ENCODE peak calls at places on chromosomes 3 and 15, in eight cellular contexts. N is colonic mucosa, L is upper lobe of right lung, D is lung, Y is astrocyte, R is GM12878, Q is K562, X is fibroblast of lung. V is an unnamed sample.

GRCh38 chr3:79651536-79652065 is 116.2 kb downstream of the ROBO1 start:
- DNase-seq in R (no peak), X (no peak), L (no peak), N (no peak), Q (no peak), D (no peak), Y (no peak), V (no peak)

GRCh38 chr15:81155375-81156218 is 21.5 kb downstream of the CFAP161 start:
- DNase-seq in X (peak; percentile 46), D (no peak), Y (peak; percentile 22), N (no peak), L (no peak), R (no peak), Q (peak; percentile 55), V (peak; percentile 39)

GRCh38 chr3:197500812-197501211 is 55.0 kb downstream of the BDH1 start:
- DNase-seq in Y (no peak), Q (no peak), L (no peak), D (no peak), X (no peak), N (no peak), R (no peak), V (no peak)

GRCh38 chr3:21484323-21485154 is 266.5 kb downstream of the ZNF385D start:
- DNase-seq in X (peak; percentile 71), N (peak; percentile 27), L (no peak), Y (peak; percentile 55), R (peak; percentile 4), D (peak; percentile 57), Q (peak; percentile 22), V (peak; percentile 5)

GRCh38 chr3:180430896-180431295 is 171.1 kb upstream of the TTC14 start:
- DNase-seq in N (no peak), L (no peak), X (no peak), D (no peak), Q (no peak), R (no peak), Y (no peak), V (no peak)

GRCh38 chr3:28590216-28590615 is 241.6 kb upstream of the AZI2 start:
- DNase-seq in X (peak; percentile 27), N (no peak), D (no peak), Q (no peak), Y (peak; percentile 17), R (no peak), L (no peak), V (peak; percentile 6)

GRCh38 chr3:53254810-53255359 is 937 bp downstream of the TKT start:
- DNase-seq in X (peak; percentile 44), Y (peak; percentile 19), D (peak; percentile 79), N (peak; percentile 87), R (peak; percentile 15), L (peak; percentile 91), Q (peak; percentile 41), V (peak; percentile 64)

GRCh38 chr3:37183375-37183831 is 9.0 kb upstream of the LRRFIP2 start:
- DNase-seq in R (no peak), Y (peak; percentile 96), D (no peak), L (no peak), Q (no peak), X (peak; percentile 97), N (no peak), V (peak; percentile 42)

GRCh38 chr3:160612386-160613115 is 47.2 kb upstream of the KPNA4 start:
- DNase-seq in Y (no peak), R (no peak), D (no peak), X (no peak), N (no peak), L (no peak), Q (no peak), V (peak; percentile 3)

GRCh38 chr15:48868549-48868948 is 9.4 kb upstream of the EID1 start:
- DNase-seq in D (no peak), L (no peak), X (peak; percentile 88), N (no peak), Y (peak; percentile 87), R (no peak), Q (no peak), V (no peak)

GRCh38 chr3:46463120-46463867 is 1.4 kb downstream of the LTF start:
- DNase-seq in R (no peak), Q (no peak), X (no peak), L (no peak), D (peak; percentile 39), N (no peak), Y (no peak), V (no peak)

GRCh38 chr3:153138267-153139210 is 23.5 kb upstream of the RAP2B start:
- DNase-seq in R (peak; percentile 89), X (peak; percentile 97), D (peak; percentile 81), L (peak; percentile 84), N (peak; percentile 78), Q (no peak), Y (peak; percentile 95), V (peak; percentile 97)

GRCh38 chr15:89381888-89382287 is 47.3 kb upstream of the POLG start:
- DNase-seq in Q (no peak), R (no peak), L (no peak), N (no peak), Y (no peak), D (no peak), X (no peak), V (no peak)

GRCh38 chr15:80404719-80405553 is 754 bp downstream of the ARNT2 start:
- DNase-seq in R (no peak), Y (no peak), L (peak; percentile 68), X (peak; percentile 36), Q (no peak), D (no peak), N (peak; percentile 18), V (peak; percentile 62)

GRCh38 chr15:90561344-90562244 is 31.9 kb downstream of the CRTC3 start:
- DNase-seq in N (no peak), R (no peak), Y (no peak), X (no peak), D (no peak), L (no peak), Q (no peak), V (no peak)

GRCh38 chr15:39300451-39301153 is 280.3 kb upstream of the THBS1 start:
- DNase-seq in N (no peak), D (no peak), Y (peak; percentile 81), L (no peak), Q (no peak), R (no peak), X (peak; percentile 87), V (no peak)

DNA sequence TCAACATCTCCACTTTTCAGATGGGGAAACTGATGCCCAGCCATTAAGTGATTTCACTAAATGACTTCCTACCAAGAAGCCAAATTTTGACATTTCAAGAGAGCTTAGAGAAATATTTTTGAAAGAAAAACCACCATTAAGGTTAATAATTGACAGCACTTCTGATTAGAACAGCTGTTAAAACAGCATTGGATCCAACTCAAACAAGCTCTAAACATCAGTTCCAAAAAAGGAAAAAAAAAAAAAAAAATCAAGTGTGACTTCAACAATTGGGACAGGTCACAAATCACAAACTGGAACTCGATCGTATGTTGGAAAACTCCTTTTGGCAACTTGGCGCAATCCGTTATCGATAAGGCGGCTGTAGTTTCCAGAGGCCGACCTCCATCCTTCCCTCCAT is 17.9 kb downstream of the TLE3 start:
- DNase-seq in X (no peak), Q (no peak), R (no peak), N (no peak), L (no peak), Y (no peak), D (no peak), V (no peak)
- H3K36me3 ChIP-seq in X (peaks cover 6% of the 10 kb centered on the region), Q (peaks cover 97% of the 10 kb centered on the region), R (peaks cover 23% of the 10 kb centered on the region), N (peaks cover 22% of the 10 kb centered on the region), L (peaks cover 52% of the 10 kb centered on the region), Y (peaks cover 33% of the 10 kb centered on the region), D (peaks cover 17% of the 10 kb centered on the region), V (peaks cover 86% of the 10 kb centered on the region)

DNA sequence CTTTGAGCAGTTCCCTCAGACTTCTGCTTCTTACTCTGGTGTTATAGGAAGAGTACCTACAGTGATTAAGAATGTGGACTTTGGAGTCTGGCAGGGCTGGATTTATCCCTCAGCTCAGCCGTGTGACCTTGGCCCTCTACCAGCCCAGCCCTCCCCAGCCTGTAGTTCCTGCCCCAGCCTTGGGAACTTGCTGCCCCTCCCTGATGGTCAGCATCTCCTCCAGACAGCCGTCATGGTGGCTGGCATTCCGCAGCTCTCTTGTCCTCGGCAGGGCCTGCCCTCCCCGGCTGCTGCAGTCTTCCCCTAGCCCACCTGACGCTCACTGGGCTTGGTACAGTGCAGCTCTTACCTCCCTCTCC is 21.9 kb upstream of the CPNE9 start:
- DNase-seq in N (peak; percentile 45), R (no peak), Y (no peak), L (no peak), Q (no peak), D (no peak), X (no peak), V (no peak)
- H3K36me3 ChIP-seq in N (peaks cover 25% of the 10 kb centered on the region), R (peaks cover 54% of the 10 kb centered on the region), Y (peaks cover 32% of the 10 kb centered on the region), L (peaks cover 100% of the 10 kb centered on the region), Q (peaks cover 94% of the 10 kb centered on the region), D (peaks cover 26% of the 10 kb centered on the region), X (peaks cover 19% of the 10 kb centered on the region), V (no peaks in the 10 kb centered on the region)

GRCh38 chr3:122331886-122332285 is 6.8 kb downstream of the CSTA start:
- DNase-seq in N (no peak), Q (no peak), Y (no peak), D (no peak), X (no peak), R (no peak), L (no peak), V (no peak)

GRCh38 chr3:122332551-122332950 is 7.5 kb downstream of the CSTA start:
- DNase-seq in R (no peak), D (no peak), Q (no peak), N (no peak), L (no peak), X (no peak), Y (no peak), V (no peak)
- H3K36me3 ChIP-seq in R (no peaks in the 10 kb centered on the region), D (no peaks in the 10 kb centered on the region), Q (no peaks in the 10 kb centered on the region), N (no peaks in the 10 kb centered on the region), L (no peaks in the 10 kb centered on the region), X (no peaks in the 10 kb centered on the region), Y (no peaks in the 10 kb centered on the region), V (no peaks in the 10 kb centered on the region)

GRCh38 chr15:59312199-59312598 is 60.5 kb downstream of the MYO1E start:
- DNase-seq in D (no peak), Q (no peak), X (no peak), N (no peak), L (no peak), Y (no peak), R (no peak), V (no peak)

GRCh38 chr15:59313703-59314332 is 58.9 kb downstream of the MYO1E start:
- DNase-seq in L (peak; percentile 91), D (peak; percentile 79), X (peak; percentile 83), R (peak; percentile 81), N (peak; percentile 95), Q (no peak), Y (peak; percentile 78), V (peak; percentile 58)

GRCh38 chr15:59307164-59307535 is 65.5 kb downstream of the MYO1E start:
- DNase-seq in N (no peak), X (no peak), Q (no peak), Y (no peak), L (no peak), D (no peak), R (no peak), V (no peak)

GRCh38 chr15:59309405-59309804 is 63.3 kb downstream of the MYO1E start:
- DNase-seq in Y (no peak), Q (no peak), N (no peak), D (no peak), L (no peak), X (no peak), R (no peak), V (no peak)

DNA sequence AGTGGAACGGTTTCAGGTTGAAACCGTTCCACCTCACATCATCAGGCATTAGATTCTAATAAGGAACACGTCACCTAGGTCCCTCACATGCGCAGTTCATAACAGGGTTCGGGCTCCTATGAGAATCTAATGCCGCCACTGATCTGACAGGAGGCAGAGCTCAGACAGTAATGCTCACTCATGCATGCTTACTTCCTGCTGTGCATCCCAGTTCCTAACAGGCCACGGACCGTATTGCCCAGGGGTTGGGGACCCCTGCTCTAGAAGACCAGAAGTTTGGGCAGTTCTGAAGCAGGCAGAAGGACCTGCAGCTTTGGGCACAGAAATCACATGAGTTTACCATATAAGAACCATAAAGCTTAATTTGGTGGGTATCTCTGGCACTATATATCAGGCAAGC is 61.4 kb downstream of the MYO1E start:
- DNase-seq in L (no peak), X (no peak), D (no peak), N (no peak), Y (no peak), R (no peak), Q (no peak), V (no peak)
- H3K36me3 ChIP-seq in L (no peaks in the 10 kb centered on the region), X (no peaks in the 10 kb centered on the region), D (no peaks in the 10 kb centered on the region), N (no peaks in the 10 kb centered on the region), Y (no peaks in the 10 kb centered on the region), R (peaks cover 4% of the 10 kb centered on the region), Q (no peaks in the 10 kb centered on the region), V (no peaks in the 10 kb centered on the region)

V was measured in MG63.